ENCODE peak calls at places on chromosomes 6 and 20, in five cellular contexts. O is WTC11, J is foreskin fibroblast, S is psoas muscle, G is cardiac fibroblast. E is an unnamed sample.

GRCh38 chr20:40965671-40966070 is 63.0 kb upstream of the TOP1 start:
- DNase-seq in S (no peak), J (no peak), O (no peak), G (no peak), E (peak; percentile 56)

GRCh38 chr6:34556031-34556471 is at the start of gene SPDEF:
- DNase-seq in G (no peak), O (no peak), S (no peak), J (no peak), E (no peak)

GRCh38 chr6:140036176-140036575 is 661.7 kb upstream of the CITED2 start:
- DNase-seq in O (no peak), S (no peak), G (no peak), J (no peak), E (no peak)

GRCh38 chr6:141667580-141668309 is 465.0 kb upstream of the GJE1 start:
- DNase-seq in G (peak; percentile 52), O (no peak), S (no peak), J (no peak), E (no peak)

GRCh38 chr20:39857188-39857587 is 831.8 kb downstream of the MAFB start:
- DNase-seq in G (no peak), O (no peak), S (no peak), J (no peak), E (no peak)

GRCh38 chr6:30508890-30509736 is 19.8 kb downstream of the HLA-E start:
- DNase-seq in G (peak; percentile 63), S (no peak), J (no peak), O (no peak), E (no peak)

GRCh38 chr20:32539817-32540675 is 45.1 kb downstream of the NOL4L start:
- DNase-seq in S (no peak), O (no peak), J (no peak), G (no peak), E (peak; percentile 76)

GRCh38 chr6:159640722-159641482 is 52.1 kb downstream of the SOD2 start:
- DNase-seq in J (no peak), G (no peak), S (no peak), O (no peak), E (no peak)

GRCh38 chr6:113219783-113220182 is 637.4 kb upstream of the MARCKS start:
- DNase-seq in G (no peak), S (no peak), J (no peak), O (no peak), E (no peak)

GRCh38 chr20:36720510-36720909 is 25.4 kb downstream of the NDRG3 start:
- DNase-seq in J (no peak), G (peak; percentile 17), S (no peak), O (no peak), E (no peak)

GRCh38 chr20:53735536-53736050 is 142.0 kb upstream of the ZNF217 start:
- DNase-seq in S (no peak), J (peak; percentile 70), O (no peak), G (peak; percentile 97), E (peak; percentile 95)

GRCh38 chr6:43378631-43379030 is 9.2 kb upstream of the ZNF318 start:
- DNase-seq in G (no peak), S (no peak), O (no peak), J (no peak), E (no peak)

GRCh38 chr6:116533233-116533957 is 12.1 kb downstream of the TRAPPC3L start:
- DNase-seq in G (no peak), J (no peak), S (no peak), O (no peak), E (no peak)

GRCh38 chr6:99119109-99120031 is 171.6 kb upstream of the FBXL4 start:
- DNase-seq in J (peak; percentile 12), O (no peak), S (no peak), G (peak; percentile 60), E (no peak)

GRCh38 chr20:15576401-15576800 is 996.8 kb downstream of the KIF16B start:
- DNase-seq in G (no peak), J (peak; percentile 6), S (no peak), O (no peak), E (no peak)

GRCh38 chr6:164216368-164216767 is 801.9 kb downstream of the QKI start:
- DNase-seq in G (no peak), S (no peak), O (no peak), J (no peak), E (no peak)

GRCh38 chr20:5910192-5910591 is 40.1 kb downstream of the TRMT6 start:
- DNase-seq in O (no peak), G (no peak), J (no peak), S (no peak), E (no peak)

GRCh38 chr20:40682104-40683045 is 6.7 kb downstream of the MAFB start:
- DNase-seq in S (no peak), J (no peak), G (no peak), O (peak; percentile 42), E (peak; percentile 76)

GRCh38 chr20:14219801-14220461 is 117.5 kb downstream of the FLRT3 start:
- DNase-seq in O (peak; percentile 28), S (no peak), J (no peak), G (no peak), E (peak; percentile 82)

GRCh38 chr6:36642913-36643817 is 35.3 kb upstream of the CDKN1A start:
- DNase-seq in J (peak; percentile 87), S (peak; percentile 89), O (no peak), G (peak; percentile 77), E (peak; percentile 86)

GRCh38 chr6:36975231-36976004 is 10.6 kb downstream of the MTCH1 start:
- DNase-seq in S (no peak), G (no peak), J (no peak), O (no peak), E (no peak)

GRCh38 chr6:87879144-87879861 is 168.3 kb upstream of the SPACA1 start:
- DNase-seq in G (peak; percentile 29), S (no peak), O (no peak), J (no peak), E (no peak)

GRCh38 chr6:142850653-142851434 is 94.1 kb downstream of the HIVEP2 start:
- DNase-seq in J (no peak), G (peak; percentile 78), S (no peak), O (no peak), E (no peak)

GRCh38 chr20:43442310-43442880 is 15.3 kb upstream of the SRSF6 start:
- DNase-seq in G (no peak), O (no peak), J (peak; percentile 10), S (no peak), E (peak; percentile 60)

GRCh38 chr20:63664861-63665594 is 6.9 kb downstream of the RTEL1 start:
- DNase-seq in O (peak; percentile 71), G (no peak), J (peak; percentile 41), S (no peak), E (no peak)

GRCh38 chr20:1265226-1265915 is 723 bp upstream of the SNPH start:
- DNase-seq in S (no peak), O (no peak), J (no peak), G (no peak), E (no peak)

GRCh38 chr6:36431197-36431596 is 11.5 kb downstream of the PXT1 start:
- DNase-seq in J (no peak), G (no peak), S (no peak), O (no peak), E (no peak)

GRCh38 chr6:16637635-16638034 is 123.6 kb downstream of the ATXN1 start:
- DNase-seq in J (no peak), G (no peak), S (no peak), O (no peak), E (no peak)

GRCh38 chr6:42572523-42572922 is 8.7 kb downstream of the UBR2 start:
- DNase-seq in J (no peak), O (no peak), G (no peak), S (no peak), E (no peak)

GRCh38 chr6:137498488-137499219 is 4.5 kb upstream of the OLIG3 start:
- DNase-seq in S (no peak), J (no peak), O (no peak), G (no peak), E (no peak)

GRCh38 chr20:42366626-42367025 is 748.4 kb upstream of the CHD6 start:
- DNase-seq in J (no peak), G (no peak), O (no peak), S (no peak), E (no peak)

GRCh38 chr20:17885544-17885943 is 83.0 kb downstream of the SNX5 start:
- DNase-seq in J (no peak), S (no peak), G (peak; percentile 24), O (no peak), E (no peak)

GRCh38 chr20:17887331-17888030 is 81.1 kb downstream of the SNX5 start:
- DNase-seq in S (no peak), J (no peak), G (no peak), O (no peak), E (no peak)

GRCh38 chr20:17890330-17890729 is 78.3 kb downstream of the SNX5 start:
- DNase-seq in G (no peak), O (no peak), J (no peak), S (no peak), E (no peak)

GRCh38 chr20:17888044-17888443 is 80.5 kb downstream of the SNX5 start:
- DNase-seq in O (no peak), S (no peak), G (peak; percentile 22), J (no peak), E (no peak)

DNA sequence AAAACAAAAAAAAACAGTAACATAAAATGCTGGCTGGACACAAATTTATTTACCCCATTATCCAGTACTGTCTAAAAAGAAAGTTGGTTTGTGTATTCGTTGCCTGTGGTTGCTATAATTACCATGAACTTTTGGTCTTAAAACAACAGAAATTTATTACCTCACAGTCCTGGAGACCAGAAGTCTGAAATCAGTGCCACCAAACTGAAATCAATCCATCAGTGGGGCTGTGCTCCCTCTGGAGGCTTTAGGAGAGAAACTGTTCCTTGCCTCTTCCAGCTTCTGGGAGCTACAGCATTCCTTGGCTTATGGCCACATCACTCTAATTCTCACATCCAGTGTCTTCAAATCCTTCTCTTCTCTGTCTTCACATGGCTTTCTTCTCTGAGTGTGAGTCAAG is 79.4 kb downstream of the SNX5 start:
- DNase-seq in G (peak; percentile 64), J (no peak), S (no peak), O (no peak), E (no peak)
- TF ChIP-seq CTCF in G (peak; percentile 26), J (no peak), S (no peak), O (no peak), E (no peak)

GRCh38 chr6:152874846-152875568 is 107.8 kb downstream of the FBXO5 start:
- DNase-seq in O (no peak), G (no peak), J (no peak), S (no peak), E (no peak)
- TF ChIP-seq CTCF in O (no peak), G (no peak), J (no peak), S (no peak), E (no peak)

GRCh38 chr20:22180244-22180643 is 404.1 kb downstream of the FOXA2 start:
- DNase-seq in J (no peak), O (peak; percentile 62), G (no peak), S (no peak), E (no peak)
- TF ChIP-seq CTCF in J (no peak), O (peak; percentile 66), G (no peak), S (no peak), E (peak; percentile 33)

GRCh38 chr20:48656120-48656519 is 171.7 kb downstream of the PREX1 start:
- DNase-seq in O (no peak), J (no peak), S (peak; percentile 8), G (no peak), E (no peak)

GRCh38 chr20:48658505-48658904 is 169.3 kb downstream of the PREX1 start:
- DNase-seq in O (no peak), S (no peak), G (no peak), J (no peak), E (no peak)

GRCh38 chr20:48657426-48658197 is 170.2 kb downstream of the PREX1 start:
- DNase-seq in G (peak; percentile 82), O (peak; percentile 65), J (peak; percentile 53), S (peak; percentile 74), E (no peak)

GRCh38 chr20:48658198-48658476 is 169.7 kb downstream of the PREX1 start:
- DNase-seq in O (no peak), G (no peak), J (no peak), S (no peak), E (no peak)

GRCh38 chr20:48656661-48657211 is 171.1 kb downstream of the PREX1 start:
- DNase-seq in G (peak; percentile 19), S (no peak), J (no peak), O (peak; percentile 79), E (peak; percentile 89)
- TF ChIP-seq CTCF in G (peak; percentile 29), S (no peak), J (peak; percentile 14), O (peak; percentile 50), E (no peak)

E was measured in RWPE2.